ENCODE peak calls at places on chromosome 17, in six cellular contexts. One of them, this sample, is unnamed.

GRCh38 chr17:61352771-61353170 is 46.9 kb upstream of the TBX2 start:
- DNase-seq in H7: no peak
- DNase-seq in heart right ventricle: no peak
- DNase-seq in sigmoid colon: no peak
- DNase-seq in fibroblast of lung: no peak
- DNase-seq in AG04450: no peak
- DNase-seq in this sample: no peak

GRCh38 chr17:79951361-79952264 is 84.1 kb downstream of the TBC1D16 start:
- DNase-seq in H7: peak; percentile 72
- DNase-seq in heart right ventricle: peak; percentile 51
- DNase-seq in sigmoid colon: peak; percentile 75
- DNase-seq in fibroblast of lung: peak; percentile 94
- DNase-seq in AG04450: peak; percentile 61
- DNase-seq in this sample: peak; percentile 57

GRCh38 chr17:69860142-69860680 is 214.8 kb upstream of the KCNJ16 start:
- DNase-seq in H7: no peak
- DNase-seq in heart right ventricle: no peak
- DNase-seq in sigmoid colon: no peak
- DNase-seq in fibroblast of lung: no peak
- DNase-seq in AG04450: no peak
- DNase-seq in this sample: no peak

GRCh38 chr17:78899361-78900260 is 3.4 kb downstream of the CEP295NL start:
- DNase-seq in H7: peak; percentile 92
- DNase-seq in heart right ventricle: peak; percentile 66
- DNase-seq in sigmoid colon: no peak
- DNase-seq in fibroblast of lung: peak; percentile 43
- DNase-seq in AG04450: no peak
- DNase-seq in this sample: no peak

GRCh38 chr17:68491864-68492263 is 20.4 kb upstream of the PRKAR1A start:
- DNase-seq in H7: no peak
- DNase-seq in heart right ventricle: peak; percentile 29
- DNase-seq in sigmoid colon: no peak
- DNase-seq in fibroblast of lung: no peak
- DNase-seq in AG04450: no peak
- DNase-seq in this sample: no peak

GRCh38 chr17:17205368-17206148 is 575 bp downstream of the PLD6 start:
- DNase-seq in H7: peak; percentile 68
- DNase-seq in heart right ventricle: peak; percentile 51
- DNase-seq in sigmoid colon: peak; percentile 85
- DNase-seq in fibroblast of lung: peak; percentile 52
- DNase-seq in AG04450: no peak
- DNase-seq in this sample: no peak

GRCh38 chr17:75517277-75517865 is 1.0 kb downstream of the TSEN54 start:
- DNase-seq in H7: peak; percentile 80
- DNase-seq in heart right ventricle: no peak
- DNase-seq in sigmoid colon: no peak
- DNase-seq in fibroblast of lung: no peak
- DNase-seq in AG04450: no peak
- DNase-seq in this sample: no peak

GRCh38 chr17:74842599-74843351 is 16.9 kb downstream of the GRIN2C start:
- DNase-seq in H7: peak; percentile 98
- DNase-seq in heart right ventricle: peak; percentile 62
- DNase-seq in sigmoid colon: no peak
- DNase-seq in fibroblast of lung: peak; percentile 51
- DNase-seq in AG04450: no peak
- DNase-seq in this sample: peak; percentile 13

GRCh38 chr17:47204722-47205418 is 4.3 kb upstream of the MYL4 start:
- DNase-seq in H7: no peak
- DNase-seq in heart right ventricle: peak; percentile 50
- DNase-seq in sigmoid colon: no peak
- DNase-seq in fibroblast of lung: peak; percentile 65
- DNase-seq in AG04450: no peak
- DNase-seq in this sample: no peak

GRCh38 chr17:20226814-20227482 is 217.8 kb downstream of the SPECC1 start:
- DNase-seq in H7: peak; percentile 72
- DNase-seq in heart right ventricle: peak; percentile 76
- DNase-seq in sigmoid colon: peak; percentile 90
- DNase-seq in fibroblast of lung: peak; percentile 82
- DNase-seq in AG04450: peak; percentile 68
- DNase-seq in this sample: peak; percentile 39

GRCh38 chr17:20313306-20313705 is 154.0 kb downstream of the LGALS9B start:
- DNase-seq in H7: no peak
- DNase-seq in heart right ventricle: no peak
- DNase-seq in sigmoid colon: no peak
- DNase-seq in fibroblast of lung: no peak
- DNase-seq in AG04450: no peak
- DNase-seq in this sample: no peak

GRCh38 chr17:50170662-50171370 is 5.0 kb downstream of the SGCA start:
- DNase-seq in H7: no peak
- DNase-seq in heart right ventricle: no peak
- DNase-seq in sigmoid colon: no peak
- DNase-seq in fibroblast of lung: peak; percentile 57
- DNase-seq in AG04450: no peak
- DNase-seq in this sample: no peak

GRCh38 chr17:44556114-44556853 is 1.0 kb upstream of the FZD2 start:
- DNase-seq in H7: peak; percentile 89
- DNase-seq in heart right ventricle: peak; percentile 29
- DNase-seq in sigmoid colon: peak; percentile 68
- DNase-seq in fibroblast of lung: peak; percentile 72
- DNase-seq in AG04450: no peak
- DNase-seq in this sample: no peak

GRCh38 chr17:48299760-48300159 is 130.3 kb downstream of the SKAP1 start:
- DNase-seq in H7: no peak
- DNase-seq in heart right ventricle: no peak
- DNase-seq in sigmoid colon: no peak
- DNase-seq in fibroblast of lung: no peak
- DNase-seq in AG04450: no peak
- DNase-seq in this sample: no peak

GRCh38 chr17:46759141-46759540 is 59.4 kb downstream of the WNT3 start:
- DNase-seq in H7: no peak
- DNase-seq in heart right ventricle: no peak
- DNase-seq in sigmoid colon: no peak
- DNase-seq in fibroblast of lung: no peak
- DNase-seq in AG04450: no peak
- DNase-seq in this sample: no peak

GRCh38 chr17:14670861-14671260 is 370.0 kb downstream of the HS3ST3B1 start:
- DNase-seq in H7: no peak
- DNase-seq in heart right ventricle: no peak
- DNase-seq in sigmoid colon: no peak
- DNase-seq in fibroblast of lung: no peak
- DNase-seq in AG04450: no peak
- DNase-seq in this sample: no peak

GRCh38 chr17:40614431-40615294 is 33.0 kb downstream of the SMARCE1 start:
- DNase-seq in H7: no peak
- DNase-seq in heart right ventricle: no peak
- DNase-seq in sigmoid colon: no peak
- DNase-seq in fibroblast of lung: no peak
- DNase-seq in AG04450: no peak
- DNase-seq in this sample: no peak

GRCh38 chr17:45790296-45790922 is 6.3 kb downstream of the CRHR1 start:
- DNase-seq in H7: no peak
- DNase-seq in heart right ventricle: no peak
- DNase-seq in sigmoid colon: no peak
- DNase-seq in fibroblast of lung: no peak
- DNase-seq in AG04450: no peak
- DNase-seq in this sample: peak; percentile 6

GRCh38 chr17:7850970-7851437 is 3.9 kb upstream of the TMEM88 start:
- DNase-seq in H7: peak; percentile 22
- DNase-seq in heart right ventricle: peak; percentile 12
- DNase-seq in sigmoid colon: peak; percentile 66
- DNase-seq in fibroblast of lung: no peak
- DNase-seq in AG04450: no peak
- DNase-seq in this sample: no peak

GRCh38 chr17:12902046-12902445 is 112.7 kb downstream of the ARHGAP44 start:
- DNase-seq in H7: no peak
- DNase-seq in heart right ventricle: no peak
- DNase-seq in sigmoid colon: no peak
- DNase-seq in fibroblast of lung: no peak
- DNase-seq in AG04450: no peak
- DNase-seq in this sample: no peak

GRCh38 chr17:66975614-66976378 is 11.3 kb downstream of the CACNG4 start:
- DNase-seq in H7: peak; percentile 88
- DNase-seq in heart right ventricle: no peak
- DNase-seq in sigmoid colon: no peak
- DNase-seq in fibroblast of lung: no peak
- DNase-seq in AG04450: no peak
- DNase-seq in this sample: no peak

GRCh38 chr17:45834471-45835396 is 9.9 kb upstream of the SPPL2C start:
- DNase-seq in H7: no peak
- DNase-seq in heart right ventricle: no peak
- DNase-seq in sigmoid colon: no peak
- DNase-seq in fibroblast of lung: no peak
- DNase-seq in AG04450: no peak
- DNase-seq in this sample: no peak

GRCh38 chr17:36602924-36603384 is 1.6 kb downstream of the MRM1 start:
- DNase-seq in H7: peak; percentile 90
- DNase-seq in heart right ventricle: peak; percentile 47
- DNase-seq in sigmoid colon: peak; percentile 68
- DNase-seq in fibroblast of lung: peak; percentile 62
- DNase-seq in AG04450: peak; percentile 29
- DNase-seq in this sample: no peak

GRCh38 chr17:82350182-82351030 is 8.6 kb upstream of the TEX19 start:
- DNase-seq in H7: peak; percentile 58
- DNase-seq in heart right ventricle: no peak
- DNase-seq in sigmoid colon: no peak
- DNase-seq in fibroblast of lung: no peak
- DNase-seq in AG04450: no peak
- DNase-seq in this sample: no peak

GRCh38 chr17:76017481-76018339 is 9.4 kb downstream of the EVPL start:
- DNase-seq in H7: peak; percentile 43
- DNase-seq in heart right ventricle: no peak
- DNase-seq in sigmoid colon: no peak
- DNase-seq in fibroblast of lung: no peak
- DNase-seq in AG04450: no peak
- DNase-seq in this sample: no peak

GRCh38 chr17:11241611-11242226 is 706 bp downstream of the SHISA6 start:
- DNase-seq in H7: peak; percentile 77
- DNase-seq in heart right ventricle: no peak
- DNase-seq in sigmoid colon: no peak
- DNase-seq in fibroblast of lung: no peak
- DNase-seq in AG04450: no peak
- DNase-seq in this sample: no peak

GRCh38 chr17:54992797-54993639 is 24.5 kb downstream of the STXBP4 start:
- DNase-seq in H7: peak; percentile 36
- DNase-seq in heart right ventricle: peak; percentile 8
- DNase-seq in sigmoid colon: no peak
- DNase-seq in fibroblast of lung: peak; percentile 35
- DNase-seq in AG04450: no peak
- DNase-seq in this sample: no peak

GRCh38 chr17:7897773-7898172 is 9.2 kb downstream of the CHD3 start:
- DNase-seq in H7: no peak
- DNase-seq in heart right ventricle: no peak
- DNase-seq in sigmoid colon: no peak
- DNase-seq in fibroblast of lung: peak; percentile 38
- DNase-seq in AG04450: no peak
- DNase-seq in this sample: no peak

GRCh38 chr17:39239640-39240314 is 14.0 kb upstream of the STAC2 start:
- DNase-seq in H7: peak; percentile 94
- DNase-seq in heart right ventricle: no peak
- DNase-seq in sigmoid colon: peak; percentile 27
- DNase-seq in fibroblast of lung: no peak
- DNase-seq in AG04450: no peak
- DNase-seq in this sample: no peak

GRCh38 chr17:64095144-64095882 is 34.6 kb downstream of the ERN1 start:
- DNase-seq in H7: no peak
- DNase-seq in heart right ventricle: no peak
- DNase-seq in sigmoid colon: no peak
- DNase-seq in fibroblast of lung: no peak
- DNase-seq in AG04450: no peak
- DNase-seq in this sample: no peak

GRCh38 chr17:62802531-62803205 is 5.4 kb downstream of the MARCHF10 start:
- DNase-seq in H7: no peak
- DNase-seq in heart right ventricle: no peak
- DNase-seq in sigmoid colon: no peak
- DNase-seq in fibroblast of lung: peak; percentile 28
- DNase-seq in AG04450: no peak
- DNase-seq in this sample: no peak

GRCh38 chr17:41678411-41678906 is 10.2 kb upstream of the EIF1 start:
- DNase-seq in H7: no peak
- DNase-seq in heart right ventricle: no peak
- DNase-seq in sigmoid colon: peak; percentile 41
- DNase-seq in fibroblast of lung: peak; percentile 37
- DNase-seq in AG04450: no peak
- DNase-seq in this sample: no peak
- H3K4me3 ChIP-seq in H7: no peak overlapping the region
- H3K4me3 ChIP-seq in heart right ventricle: no peak overlapping the region
- H3K4me3 ChIP-seq in sigmoid colon: peak overlapping the region; percentile 3
- H3K4me3 ChIP-seq in fibroblast of lung: peak overlapping the region; percentile 25
- H3K4me3 ChIP-seq in AG04450: no peak overlapping the region
- H3K4me3 ChIP-seq in this sample: no peak overlapping the region

GRCh38 chr17:41688641-41689496 is at the start of gene EIF1:
- DNase-seq in H7: peak; percentile 98
- DNase-seq in heart right ventricle: peak; percentile 100
- DNase-seq in sigmoid colon: peak; percentile 100
- DNase-seq in fibroblast of lung: peak; percentile 99
- DNase-seq in AG04450: peak; percentile 99
- DNase-seq in this sample: peak; percentile 98

GRCh38 chr17:41690497-41690896 is 1.8 kb downstream of the EIF1 start:
- DNase-seq in H7: no peak
- DNase-seq in heart right ventricle: no peak
- DNase-seq in sigmoid colon: no peak
- DNase-seq in fibroblast of lung: no peak
- DNase-seq in AG04450: no peak
- DNase-seq in this sample: no peak

GRCh38 chr17:41692722-41693521 is 4.2 kb downstream of the EIF1 start:
- DNase-seq in H7: no peak
- DNase-seq in heart right ventricle: no peak
- DNase-seq in sigmoid colon: no peak
- DNase-seq in fibroblast of lung: no peak
- DNase-seq in AG04450: no peak
- DNase-seq in this sample: no peak

GRCh38 chr17:41689497-41690299 is 1.0 kb downstream of the EIF1 start:
- DNase-seq in H7: no peak
- DNase-seq in heart right ventricle: peak; percentile 47
- DNase-seq in sigmoid colon: no peak
- DNase-seq in fibroblast of lung: peak; percentile 59
- DNase-seq in AG04450: no peak
- DNase-seq in this sample: no peak

GRCh38 chr17:41691031-41691777 is 2.5 kb downstream of the EIF1 start:
- DNase-seq in H7: no peak
- DNase-seq in heart right ventricle: no peak
- DNase-seq in sigmoid colon: no peak
- DNase-seq in fibroblast of lung: no peak
- DNase-seq in AG04450: no peak
- DNase-seq in this sample: no peak
- H3K4me3 ChIP-seq in H7: no peak overlapping the region
- H3K4me3 ChIP-seq in heart right ventricle: no peak overlapping the region
- H3K4me3 ChIP-seq in sigmoid colon: no peak overlapping the region
- H3K4me3 ChIP-seq in fibroblast of lung: peak overlapping the region; percentile 28
- H3K4me3 ChIP-seq in AG04450: peak overlapping the region; percentile 99
- H3K4me3 ChIP-seq in this sample: peak overlapping the region; percentile 5

GRCh38 chr17:77473615-77474226 is 333.0 kb downstream of the SEC14L1 start:
- DNase-seq in H7: no peak
- DNase-seq in heart right ventricle: no peak
- DNase-seq in sigmoid colon: no peak
- DNase-seq in fibroblast of lung: no peak
- DNase-seq in AG04450: no peak
- DNase-seq in this sample: no peak
- H3K4me3 ChIP-seq in H7: no peak overlapping the region
- H3K4me3 ChIP-seq in heart right ventricle: no peak overlapping the region
- H3K4me3 ChIP-seq in sigmoid colon: no peak overlapping the region
- H3K4me3 ChIP-seq in fibroblast of lung: no peak overlapping the region
- H3K4me3 ChIP-seq in AG04450: no peak overlapping the region
- H3K4me3 ChIP-seq in this sample: no peak overlapping the region

GRCh38 chr17:2243953-2244352 is 59.6 kb downstream of the SMG6 start:
- DNase-seq in H7: no peak
- DNase-seq in heart right ventricle: no peak
- DNase-seq in sigmoid colon: no peak
- DNase-seq in fibroblast of lung: peak; percentile 44
- DNase-seq in AG04450: no peak
- DNase-seq in this sample: no peak
- H3K4me3 ChIP-seq in H7: no peak overlapping the region
- H3K4me3 ChIP-seq in heart right ventricle: no peak overlapping the region
- H3K4me3 ChIP-seq in sigmoid colon: no peak overlapping the region
- H3K4me3 ChIP-seq in fibroblast of lung: no peak overlapping the region
- H3K4me3 ChIP-seq in AG04450: peak overlapping the region; percentile 27
- H3K4me3 ChIP-seq in this sample: no peak overlapping the region